ENCODE peak calls at places on chromosomes 6 and 20, in six cellular contexts. G is A549, U is endothelial cell of umbilical vein, O is HepG2, V is GM12878, W is K562. B is an unnamed sample.

GRCh38 chr6:151240036-151240685 is 394 bp downstream of the AKAP12 start:
- DNase-seq in W (peak), G (peak), O (no peak), V (no peak), U (peak), B (no peak)

GRCh38 chr6:44537306-44538049 is 150.0 kb downstream of the CDC5L start:
- DNase-seq in O (no peak), U (no peak), G (no peak), W (no peak), V (no peak), B (peak)

GRCh38 chr6:27873101-27874030 is 38.8 kb downstream of the OR2B2 start:
- DNase-seq in G (peak), V (peak), O (no peak), U (peak), W (no peak), B (peak)

GRCh38 chr6:26029570-26029856 is 57.7 kb upstream of the HFE start:
- DNase-seq in U (no peak), V (no peak), W (no peak), O (no peak), G (no peak), B (no peak)

GRCh38 chr6:136147342-136147741 is 102.8 kb downstream of the MTFR2 start:
- DNase-seq in W (no peak), U (no peak), G (no peak), O (no peak), V (no peak), B (no peak)

GRCh38 chr6:79601020-79601609 is 30.0 kb upstream of the SH3BGRL2 start:
- DNase-seq in O (peak), V (no peak), W (no peak), U (peak), G (peak), B (no peak)

GRCh38 chr6:69584536-69584912 is 212.3 kb downstream of the LMBRD1 start:
- DNase-seq in V (no peak), U (no peak), W (no peak), G (no peak), O (no peak), B (no peak)

GRCh38 chr6:303263-303662 is 11.0 kb downstream of the DUSP22 start:
- DNase-seq in O (no peak), V (no peak), W (no peak), G (no peak), U (no peak), B (no peak)

GRCh38 chr6:117908246-117909107 is 1.4 kb downstream of the SLC35F1 start:
- DNase-seq in G (no peak), V (no peak), U (no peak), W (no peak), O (no peak), B (no peak)

GRCh38 chr6:42224222-42225042 is 6.8 kb upstream of the MRPS10 start:
- DNase-seq in W (no peak), O (peak), G (peak), V (peak), U (peak), B (peak)

GRCh38 chr6:39849764-39850163 is 57.6 kb downstream of the DAAM2 start:
- DNase-seq in W (no peak), V (no peak), G (no peak), U (no peak), O (peak), B (no peak)

GRCh38 chr6:27280064-27280539 is 32.0 kb downstream of the POM121L2 start:
- DNase-seq in O (peak), V (no peak), G (peak), U (peak), W (peak), B (peak)

GRCh38 chr6:69339163-69339550 is 457.7 kb downstream of the LMBRD1 start:
- DNase-seq in U (no peak), G (no peak), W (no peak), V (no peak), O (no peak), B (no peak)

GRCh38 chr6:110188791-110189190 is 8.6 kb downstream of the CDC40 start:
- DNase-seq in V (no peak), W (no peak), O (no peak), G (no peak), U (no peak), B (no peak)

GRCh38 chr6:21801786-21802610 is 208.4 kb downstream of the SOX4 start:
- DNase-seq in O (no peak), U (no peak), V (no peak), G (no peak), W (no peak), B (no peak)

GRCh38 chr6:21744321-21744720 is 150.8 kb downstream of the SOX4 start:
- DNase-seq in G (no peak), U (no peak), V (no peak), W (no peak), O (no peak), B (no peak)

GRCh38 chr20:641516-641913 is 11.5 kb downstream of the SRXN1 start:
- DNase-seq in V (no peak), G (peak), W (peak), O (peak), U (no peak), B (no peak)

GRCh38 chr6:36735110-36735971 is 37.7 kb downstream of the RAB44 start:
- DNase-seq in W (no peak), V (no peak), U (peak), O (no peak), G (no peak), B (peak)

GRCh38 chr20:14197097-14197496 is 140.3 kb downstream of the FLRT3 start:
- DNase-seq in W (no peak), V (no peak), U (no peak), G (no peak), O (no peak), B (no peak)

GRCh38 chr6:114376611-114377206 is 33.9 kb upstream of the HS3ST5 start:
- DNase-seq in O (peak), G (no peak), W (no peak), V (no peak), U (no peak), B (no peak)

GRCh38 chr6:32885698-32886286 is 31.8 kb downstream of the PSMB9 start:
- DNase-seq in W (peak), G (peak), V (peak), O (peak), U (peak), B (peak)

GRCh38 chr20:44979090-44979621 is 12.8 kb downstream of the STK4 start:
- DNase-seq in O (no peak), V (peak), G (no peak), U (no peak), W (no peak), B (peak)

GRCh38 chr6:156313037-156313436 is 464.1 kb upstream of the ARID1B start:
- DNase-seq in V (no peak), U (no peak), G (no peak), W (no peak), O (no peak), B (peak)

GRCh38 chr6:25749837-25750236 is 4.7 kb upstream of the SLC17A4 start:
- DNase-seq in G (no peak), U (no peak), W (no peak), V (no peak), O (no peak), B (peak)

GRCh38 chr6:36666726-36667591 is 11.6 kb upstream of the CDKN1A start:
- DNase-seq in O (peak), U (peak), V (peak), G (peak), W (no peak), B (peak)

GRCh38 chr6:20661721-20662120 is 127.5 kb downstream of the CDKAL1 start:
- DNase-seq in W (no peak), O (no peak), U (peak), V (no peak), G (no peak), B (no peak)

GRCh38 chr20:43987531-43987930 is 72.9 kb downstream of the TOX2 start:
- DNase-seq in W (no peak), G (no peak), U (no peak), V (no peak), O (no peak), B (no peak)

GRCh38 chr6:138287144-138287955 is 69.1 kb upstream of the PBOV1 start:
- DNase-seq in V (no peak), U (peak), W (peak), G (peak), O (peak), B (peak)

GRCh38 chr6:54262956-54263355 is 45.3 kb upstream of the TINAG start:
- DNase-seq in V (no peak), W (no peak), G (peak), U (no peak), O (no peak), B (no peak)

GRCh38 chr20:44475372-44475693 is 341 bp upstream of the TTPAL start:
- DNase-seq in W (no peak), V (no peak), G (no peak), O (no peak), U (no peak), B (no peak)

GRCh38 chr20:4962257-4962855 is 39.0 kb downstream of the SLC23A2 start:
- DNase-seq in O (no peak), W (no peak), V (no peak), U (no peak), G (no peak), B (peak)

GRCh38 chr20:61611401-61611800 is 359.3 kb downstream of the CDH4 start:
- DNase-seq in U (no peak), O (no peak), G (no peak), V (no peak), W (no peak), B (no peak)

GRCh38 chr20:61614311-61615100 is 362.4 kb downstream of the CDH4 start:
- DNase-seq in U (no peak), W (no peak), O (no peak), V (no peak), G (no peak), B (no peak)

GRCh38 chr20:61609461-61609860 is 357.4 kb downstream of the CDH4 start:
- DNase-seq in W (no peak), V (no peak), G (no peak), O (no peak), U (no peak), B (no peak)

GRCh38 chr20:61615806-61616205 is 363.7 kb downstream of the CDH4 start:
- DNase-seq in U (no peak), W (no peak), V (no peak), O (no peak), G (no peak), B (no peak)

GRCh38 chr20:61613885-61614284 is 361.8 kb downstream of the CDH4 start:
- DNase-seq in O (no peak), U (no peak), W (no peak), G (no peak), V (no peak), B (no peak)
- TF ChIP-seq MYC in O (no peak), U (no peak), W (no peak), G (no peak), V (no peak), B (no peak)

DNA sequence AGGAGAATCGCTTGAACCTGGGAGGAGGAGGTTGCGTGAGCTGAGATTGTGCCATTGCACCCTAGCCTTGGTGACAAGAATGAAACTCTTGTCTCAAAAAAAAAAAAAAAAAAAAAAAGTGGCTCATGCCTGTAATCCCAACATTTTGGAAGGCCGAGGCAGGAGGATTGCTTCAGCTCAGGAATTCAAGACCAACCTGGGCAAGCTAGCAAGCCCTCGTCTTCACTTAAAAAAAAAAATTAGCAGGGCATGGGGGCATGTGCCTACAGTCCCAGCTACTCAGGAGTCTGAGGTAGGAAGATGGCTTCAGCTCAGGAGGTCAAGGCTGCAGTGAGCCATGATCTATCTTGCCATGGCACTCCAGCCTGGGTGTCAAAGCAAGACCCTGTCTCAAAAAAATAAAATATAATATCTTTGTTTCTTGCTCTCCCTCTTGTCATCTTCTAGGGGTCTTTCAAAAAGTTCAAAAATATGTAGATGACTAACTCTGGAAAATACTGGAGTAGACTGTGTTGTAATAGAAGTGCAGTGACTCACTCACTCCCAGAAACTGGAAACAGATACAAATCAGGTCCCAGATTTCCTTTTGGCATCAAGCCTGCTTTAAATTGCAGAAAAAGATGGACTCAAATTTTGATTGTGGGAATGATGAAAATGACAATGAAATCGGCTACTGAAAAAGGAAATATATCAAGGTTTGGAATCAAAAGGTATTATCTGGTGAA is 2.8 kb upstream of the GINM1 start:
- DNase-seq in W (no peak), G (peak), O (no peak), U (peak), V (no peak), B (no peak)
- TF ChIP-seq MYC in W (no peak), G (no peak), O (no peak), U (no peak), V (no peak), B (no peak)

DNA sequence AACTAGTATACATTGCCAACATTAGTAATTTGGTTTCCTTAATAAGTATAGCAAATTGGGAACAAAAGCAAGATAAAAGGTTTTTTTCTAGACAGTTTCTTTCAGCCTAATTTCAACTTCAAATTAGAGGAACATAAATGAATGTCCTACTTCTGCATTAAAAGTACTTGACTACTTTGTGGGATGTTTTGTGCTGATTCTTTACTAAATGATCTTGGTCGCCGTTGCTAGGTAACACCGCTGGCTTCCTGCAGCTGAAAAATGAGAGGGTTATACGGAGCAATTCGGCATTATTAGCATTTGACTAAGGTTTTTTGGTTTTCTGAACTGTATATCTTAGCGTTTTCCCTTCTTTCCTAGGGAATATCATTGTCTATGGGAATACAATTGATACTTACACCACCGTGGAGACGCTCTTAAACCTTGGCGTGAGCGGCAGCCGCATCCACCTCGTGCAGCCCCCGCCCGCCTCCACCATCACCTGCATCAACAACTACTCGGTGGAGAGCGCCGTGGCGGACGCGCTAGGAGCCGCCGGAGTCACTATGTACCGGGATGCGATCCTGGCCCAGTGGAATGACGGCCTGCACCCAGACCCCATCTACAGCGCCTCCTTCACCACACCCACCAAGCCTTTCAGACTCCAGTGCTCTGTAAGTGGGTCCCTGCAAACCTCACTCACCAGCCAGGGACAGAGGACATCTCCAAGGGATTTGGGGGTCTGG is 90.9 kb upstream of the INSM1 start:
- DNase-seq in G (no peak), W (no peak), U (no peak), V (no peak), O (no peak), B (no peak)
- TF ChIP-seq MYC in G (no peak), W (no peak), U (no peak), V (no peak), O (no peak), B (no peak)

GRCh38 chr6:3771407-3772011 is 20.0 kb upstream of the PXDC1 start:
- DNase-seq in W (no peak), G (no peak), O (no peak), V (no peak), U (no peak), B (no peak)

GRCh38 chr6:3770023-3770422 is 18.5 kb upstream of the PXDC1 start:
- DNase-seq in W (no peak), O (no peak), V (no peak), G (no peak), U (no peak), B (no peak)

GRCh38 chr6:3768502-3768901 is 17.0 kb upstream of the PXDC1 start:
- DNase-seq in G (no peak), V (no peak), O (no peak), W (no peak), U (no peak), B (no peak)

GRCh38 chr6:3766219-3766618 is 14.7 kb upstream of the PXDC1 start:
- DNase-seq in W (no peak), G (no peak), O (no peak), V (no peak), U (no peak), B (no peak)

GRCh38 chr6:3769610-3770009 is 18.1 kb upstream of the PXDC1 start:
- DNase-seq in U (no peak), V (no peak), W (no peak), G (no peak), O (no peak), B (peak)
- TF ChIP-seq MYC in U (no peak), V (no peak), W (no peak), G (no peak), O (no peak), B (no peak)

DNA sequence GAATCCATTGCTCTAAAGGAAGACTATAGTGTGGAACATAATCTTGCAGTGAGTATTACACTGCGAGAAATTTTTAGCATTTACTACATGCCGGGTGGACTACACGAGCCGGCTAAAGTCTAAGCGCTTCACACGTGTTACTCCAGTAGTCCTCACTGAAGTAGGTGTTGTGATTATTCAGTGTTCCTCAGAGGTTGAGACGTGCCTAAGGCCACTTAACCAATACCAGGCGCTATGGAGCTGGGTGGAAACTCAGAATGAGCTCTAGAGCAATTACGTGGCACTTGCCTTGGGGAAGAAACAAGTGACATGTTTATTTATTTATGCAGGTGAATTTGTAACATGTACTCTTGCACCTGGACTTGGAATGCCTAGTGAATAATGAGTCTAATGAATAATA is 46.4 kb downstream of the SASH1 start:
- DNase-seq in O (no peak), V (no peak), W (no peak), U (no peak), G (no peak), B (no peak)
- TF ChIP-seq MYC in O (no peak), V (no peak), W (no peak), U (no peak), G (no peak), B (no peak)

DNA sequence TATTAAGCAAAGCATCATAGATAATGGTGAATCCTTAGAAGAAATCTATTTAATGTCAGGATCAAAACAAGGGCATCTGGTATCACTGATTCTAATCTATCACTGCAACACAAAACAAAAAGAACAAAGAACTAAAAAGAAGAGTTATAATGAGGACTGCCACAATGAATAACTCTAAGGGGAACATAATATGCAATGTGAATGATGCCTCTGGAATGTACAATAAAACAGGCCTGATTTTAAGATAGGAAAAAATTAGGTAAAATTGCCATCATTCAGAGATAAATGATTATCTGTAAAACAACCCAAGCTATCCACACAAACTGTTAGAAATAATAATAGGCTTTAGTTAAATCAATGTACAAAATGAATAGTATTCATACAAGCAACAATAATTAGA is 936.7 kb upstream of the CITED2 start:
- DNase-seq in W (no peak), U (no peak), V (no peak), G (no peak), O (no peak), B (no peak)
- TF ChIP-seq MYC in W (no peak), U (no peak), V (no peak), G (no peak), O (no peak), B (no peak)